ENCODE peak calls at places on chromosome 17, in seven cellular contexts. A is HCT116, E is transverse colon, C is GM12878, M is sigmoid colon, U is stomach, O is suprapubic skin. W is an unnamed sample. For H3K36me3, the result is how much of the 10 kb centered on the place peaks cover.

GRCh38 chr17:48729335-48730239 is 1.0 kb upstream of the HOXB13 start:
- DNase-seq in A (no peak), E (no peak), C (no peak), M (peak), U (no peak), O (no peak), W (peak)

GRCh38 chr17:29586676-29587469 is 2.6 kb downstream of the GIT1 start:
- DNase-seq in A (no peak), E (no peak), C (no peak), M (no peak), U (no peak), O (no peak), W (no peak)

GRCh38 chr17:60372790-60373483 is 19.0 kb downstream of the USP32 start:
- DNase-seq in A (no peak), E (no peak), C (no peak), M (no peak), U (no peak), O (no peak), W (no peak)

GRCh38 chr17:21464611-21465021 is 88.5 kb downstream of the KCNJ12 start:
- DNase-seq in A (no peak), E (no peak), C (no peak), M (no peak), U (no peak), O (no peak), W (no peak)

GRCh38 chr17:33905338-33905800 is 349.7 kb upstream of the CCL2 start:
- DNase-seq in A (no peak), E (no peak), C (no peak), M (no peak), U (no peak), O (no peak), W (no peak)

GRCh38 chr17:57080708-57081107 is 4.3 kb upstream of the AKAP1 start:
- DNase-seq in A (no peak), E (no peak), C (peak), M (no peak), U (no peak), O (no peak), W (no peak)

GRCh38 chr17:38693700-38694329 is 11.3 kb upstream of the MLLT6 start:
- DNase-seq in A (no peak), E (peak), C (no peak), M (peak), U (peak), O (peak), W (no peak)

GRCh38 chr17:31052187-31052889 is 42.4 kb upstream of the NF1 start:
- DNase-seq in A (peak), E (no peak), C (no peak), M (peak), U (no peak), O (no peak), W (no peak)

GRCh38 chr17:47986520-47986919 is 15.6 kb downstream of the CDK5RAP3 start:
- DNase-seq in A (no peak), E (no peak), C (no peak), M (no peak), U (no peak), O (no peak), W (no peak)

GRCh38 chr17:37833237-37833859 is 88.5 kb upstream of the HNF1B start:
- DNase-seq in A (no peak), E (peak), C (peak), M (no peak), U (no peak), O (peak), W (no peak)

DNA sequence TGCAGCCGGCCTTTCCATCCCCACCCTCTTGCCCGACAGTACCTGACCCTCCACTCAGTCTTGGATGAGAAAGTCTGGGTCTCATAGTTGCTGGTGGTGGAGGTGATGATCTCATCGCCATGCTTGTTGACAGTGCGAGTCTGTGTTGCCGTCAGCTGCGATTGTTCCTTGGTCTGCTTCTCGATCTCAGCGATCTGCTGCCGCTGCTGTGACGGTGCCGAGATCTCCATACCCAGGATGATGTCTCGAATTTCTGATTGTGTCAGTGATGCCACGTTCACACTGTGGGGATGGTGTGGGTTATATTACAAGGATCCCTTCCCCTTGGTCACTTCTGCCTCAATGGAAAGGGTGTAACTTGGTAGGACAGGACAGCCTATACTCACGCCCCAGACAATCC is 4.1 kb upstream of the RILP start:
- DNase-seq in A (no peak), E (no peak), C (no peak), M (no peak), U (no peak), O (no peak), W (no peak)
- H3K36me3 ChIP-seq in A (half or more), E (half or more), C (under half), M (half or more), U (half or more), O (half or more), W (half or more)

DNA sequence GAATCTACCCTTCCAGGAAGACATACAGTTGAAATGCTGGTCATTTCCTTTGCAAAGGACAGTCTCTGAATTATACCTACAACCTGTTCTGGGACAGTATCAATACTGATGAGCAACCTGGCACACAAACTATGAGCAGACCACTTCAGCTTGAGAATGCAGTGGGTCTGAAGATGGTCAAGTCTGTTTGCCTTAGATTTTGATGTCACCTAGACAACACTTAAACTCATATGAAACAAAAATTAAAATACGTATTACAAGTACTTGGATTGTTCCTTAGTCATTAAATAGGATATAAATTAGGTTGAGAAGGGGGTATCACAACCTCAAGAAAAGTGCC is 3.5 kb downstream of the SRSF2 start:
- DNase-seq in A (no peak), E (no peak), C (no peak), M (no peak), U (no peak), O (no peak), W (no peak)
- TF ChIP-seq POLR2AphosphoS5 in A (no peak), E (no peak), C (no peak), M (no peak), U (no peak), O (no peak), W (no peak)

GRCh38 chr17:64112978-64113377 is 17.0 kb downstream of the ERN1 start:
- DNase-seq in A (no peak), E (no peak), C (no peak), M (no peak), U (no peak), O (no peak), W (no peak)

GRCh38 chr17:64109400-64109799 is 20.5 kb downstream of the ERN1 start:
- DNase-seq in A (no peak), E (no peak), C (no peak), M (no peak), U (no peak), O (no peak), W (no peak)

GRCh38 chr17:64115043-64115698 is 14.8 kb downstream of the ERN1 start:
- DNase-seq in A (no peak), E (no peak), C (no peak), M (no peak), U (peak), O (no peak), W (no peak)

GRCh38 chr17:64110436-64111152 is 19.4 kb downstream of the ERN1 start:
- DNase-seq in A (no peak), E (no peak), C (no peak), M (no peak), U (no peak), O (no peak), W (no peak)

GRCh38 chr17:64111831-64112230 is 18.1 kb downstream of the ERN1 start:
- DNase-seq in A (no peak), E (no peak), C (no peak), M (no peak), U (no peak), O (no peak), W (no peak)
- H3K27ac ChIP-seq in A (no peak), E (no peak), C (no peak), M (no peak), U (peak), O (no peak), W (no peak)

GRCh38 chr17:82243648-82244412 is 15.0 kb downstream of the SLC16A3 start:
- DNase-seq in A (no peak), E (no peak), C (no peak), M (peak), U (no peak), O (no peak), W (no peak)

GRCh38 chr17:82242977-82243647 is 14.3 kb downstream of the SLC16A3 start:
- DNase-seq in A (no peak), E (peak), C (no peak), M (peak), U (peak), O (no peak), W (no peak)

GRCh38 chr17:82245144-82246039 is 16.6 kb downstream of the SLC16A3 start:
- DNase-seq in A (no peak), E (no peak), C (no peak), M (peak), U (no peak), O (no peak), W (no peak)

GRCh38 chr17:82246040-82246364 is 17.2 kb downstream of the SLC16A3 start:
- DNase-seq in A (no peak), E (no peak), C (no peak), M (peak), U (no peak), O (no peak), W (no peak)

DNA sequence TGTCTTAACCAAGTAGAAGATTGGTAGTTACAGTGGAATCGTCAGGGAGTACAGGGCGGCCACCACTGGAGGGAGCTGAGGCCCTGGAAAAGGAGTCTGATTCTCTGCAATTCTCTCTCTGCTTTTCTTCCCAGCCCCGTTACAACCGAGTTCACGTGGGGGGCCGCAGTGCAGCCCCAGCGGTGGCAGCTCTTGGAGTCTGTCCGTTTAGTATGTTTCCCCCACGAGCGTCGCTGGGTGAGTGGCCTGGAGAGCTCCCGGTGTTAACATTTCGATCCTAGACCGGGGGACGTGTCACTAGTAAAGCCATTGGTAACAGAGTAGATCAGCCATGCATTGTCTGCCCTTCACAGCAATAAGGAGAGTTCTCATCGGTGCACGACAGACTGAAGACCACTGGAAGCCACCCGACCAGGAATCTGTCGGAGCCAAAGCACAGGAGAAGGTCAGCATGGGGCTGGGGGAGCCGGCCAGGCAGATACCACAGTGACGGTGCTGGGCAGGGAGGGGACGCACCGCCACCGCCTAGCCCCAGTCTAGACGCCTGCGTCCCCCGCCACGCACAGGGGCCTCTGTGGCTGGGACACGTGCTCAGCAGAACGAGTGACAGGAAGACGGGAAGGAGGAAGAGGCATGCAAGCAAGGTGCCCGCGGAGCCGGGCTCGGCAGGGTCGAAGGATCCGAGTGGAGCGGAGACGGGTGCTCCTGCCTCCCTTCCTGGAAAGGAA is 15.7 kb downstream of the SLC16A3 start:
- DNase-seq in A (no peak), E (peak), C (no peak), M (peak), U (no peak), O (no peak), W (no peak)
- H3K36me3 ChIP-seq in A (half or more), E (under half), C (half or more), M (under half), U (half or more), O (half or more), W (half or more)

GRCh38 chr17:81711814-81712467 is at the start of gene SLC25A10:
- DNase-seq in A (peak), E (peak), C (no peak), M (peak), U (peak), O (no peak), W (no peak)
- TF ChIP-seq POLR2AphosphoS5 in A (peak), E (peak), C (no peak), M (peak), U (peak), O (peak), W (peak)

GRCh38 chr17:4715071-4715749 is 4.8 kb downstream of the ARRB2 start:
- DNase-seq in A (no peak), E (no peak), C (no peak), M (no peak), U (no peak), O (no peak), W (no peak)
- H3K27ac ChIP-seq in A (no peak), E (no peak), C (peak), M (no peak), U (peak), O (no peak), W (no peak)

GRCh38 chr17:8448310-8448709 is 12.6 kb downstream of the NDEL1 start:
- DNase-seq in A (no peak), E (no peak), C (no peak), M (no peak), U (no peak), O (no peak), W (no peak)
- H3K36me3 ChIP-seq in A (half or more), E (half or more), C (under half), M (under half), U (half or more), O (half or more), W (half or more)